ENCODE peak calls at places on chromosomes 2 and 18, in four cellular contexts. U is lower leg skin, N is GM12892, E is body of pancreas. V is an unnamed sample.
A peak's percentile ranks its signal among the peaks of the same experiment; 100 is the strongest.

GRCh38 chr18:49052891-49053644 is 102.3 kb upstream of the SMAD7 start:
- DNase-seq in N (no peak), E (no peak), U (no peak), V (no peak)

GRCh38 chr2:174752403-174753037 is 11.8 kb downstream of the CHRNA1 start:
- DNase-seq in U (no peak), E (no peak), N (no peak), V (no peak)

GRCh38 chr2:44932079-44932478 is 9.4 kb upstream of the SIX3 start:
- DNase-seq in U (no peak), E (no peak), N (no peak), V (no peak)

GRCh38 chr2:19881221-19881620 is 20.6 kb downstream of the TTC32 start:
- DNase-seq in N (no peak), E (no peak), U (peak; percentile 3), V (no peak)

GRCh38 chr2:13474538-13474937 is 757.8 kb downstream of the TRIB2 start:
- DNase-seq in N (no peak), U (no peak), E (no peak), V (no peak)

GRCh38 chr18:68991281-68991680 is 193.4 kb downstream of the CCDC102B start:
- DNase-seq in E (no peak), N (no peak), U (no peak), V (no peak)

GRCh38 chr18:56026505-56026904 is 438.5 kb upstream of the TCF4 start:
- DNase-seq in U (no peak), E (no peak), N (no peak), V (no peak)

GRCh38 chr18:77208969-77209368 is 40.7 kb upstream of the GALR1 start:
- DNase-seq in N (peak; percentile 51), U (no peak), E (no peak), V (no peak)

GRCh38 chr2:109597283-109597682 is 16.5 kb downstream of the SEPTIN10 start:
- DNase-seq in U (no peak), E (no peak), N (no peak), V (no peak)

GRCh38 chr18:54240629-54241107 is 16.2 kb upstream of the MBD2 start:
- DNase-seq in E (peak; percentile 67), N (no peak), U (no peak), V (no peak)

GRCh38 chr2:195532628-195533271 is 124.3 kb upstream of the SLC39A10 start:
- DNase-seq in N (no peak), E (no peak), U (no peak), V (no peak)

GRCh38 chr18:33584845-33585775 is 7.1 kb downstream of the ASXL3 start:
- DNase-seq in E (no peak), U (no peak), N (no peak), V (no peak)

GRCh38 chr2:86072271-86072858 is 33.3 kb downstream of the POLR1A start:
- DNase-seq in E (peak; percentile 88), U (peak; percentile 53), N (peak; percentile 32), V (no peak)

GRCh38 chr2:44949329-44950151 is 8.0 kb downstream of the SIX3 start:
- DNase-seq in E (no peak), N (no peak), U (no peak), V (no peak)

GRCh38 chr2:241796610-241797138 is 12.3 kb upstream of the NEU4 start:
- DNase-seq in N (no peak), U (no peak), E (peak; percentile 8), V (peak; percentile 5)

GRCh38 chr2:120869659-120870466 is 134.2 kb downstream of the GLI2 start:
- DNase-seq in N (no peak), E (no peak), U (no peak), V (no peak)

GRCh38 chr2:96470089-96470488 is 35.1 kb downstream of the NEURL3 start:
- DNase-seq in N (no peak), E (peak; percentile 51), U (no peak), V (no peak)

GRCh38 chr2:179483131-179483530 is 218.5 kb upstream of the SESTD1 start:
- DNase-seq in N (no peak), E (no peak), U (no peak), V (no peak)

GRCh38 chr2:68119504-68119903 is 38.2 kb upstream of the PNO1 start:
- DNase-seq in E (no peak), U (no peak), N (no peak), V (no peak)

GRCh38 chr2:135916232-135916631 is 40.0 kb upstream of the MCM6 start:
- DNase-seq in N (no peak), U (no peak), E (no peak), V (no peak)

GRCh38 chr2:37392428-37392827 is 48.0 kb downstream of the QPCT start:
- DNase-seq in U (no peak), E (no peak), N (no peak), V (no peak)

GRCh38 chr18:68428026-68428425 is 286.9 kb downstream of the TMX3 start:
- DNase-seq in N (no peak), E (no peak), U (no peak), V (no peak)

GRCh38 chr18:79365701-79366100 is 30.0 kb upstream of the NFATC1 start:
- DNase-seq in E (no peak), U (no peak), N (no peak), V (no peak)

GRCh38 chr2:192236136-192236535 is 41.4 kb upstream of the TMEFF2 start:
- DNase-seq in E (no peak), N (no peak), U (no peak), V (no peak)

GRCh38 chr2:193480187-193480586 is 1285.5 kb upstream of the TMEFF2 start:
- DNase-seq in E (no peak), N (no peak), U (no peak), V (no peak)

GRCh38 chr2:187654535-187654934 is 100.3 kb upstream of the TFPI start:
- DNase-seq in N (no peak), U (no peak), E (no peak), V (no peak)

GRCh38 chr18:46468431-46469180 is 188.4 kb downstream of the LOXHD1 start:
- DNase-seq in U (no peak), N (no peak), E (no peak), V (no peak)

GRCh38 chr2:100731535-100731981 is 88.4 kb upstream of the NPAS2 start:
- DNase-seq in U (no peak), E (no peak), N (no peak), V (no peak)

DNA sequence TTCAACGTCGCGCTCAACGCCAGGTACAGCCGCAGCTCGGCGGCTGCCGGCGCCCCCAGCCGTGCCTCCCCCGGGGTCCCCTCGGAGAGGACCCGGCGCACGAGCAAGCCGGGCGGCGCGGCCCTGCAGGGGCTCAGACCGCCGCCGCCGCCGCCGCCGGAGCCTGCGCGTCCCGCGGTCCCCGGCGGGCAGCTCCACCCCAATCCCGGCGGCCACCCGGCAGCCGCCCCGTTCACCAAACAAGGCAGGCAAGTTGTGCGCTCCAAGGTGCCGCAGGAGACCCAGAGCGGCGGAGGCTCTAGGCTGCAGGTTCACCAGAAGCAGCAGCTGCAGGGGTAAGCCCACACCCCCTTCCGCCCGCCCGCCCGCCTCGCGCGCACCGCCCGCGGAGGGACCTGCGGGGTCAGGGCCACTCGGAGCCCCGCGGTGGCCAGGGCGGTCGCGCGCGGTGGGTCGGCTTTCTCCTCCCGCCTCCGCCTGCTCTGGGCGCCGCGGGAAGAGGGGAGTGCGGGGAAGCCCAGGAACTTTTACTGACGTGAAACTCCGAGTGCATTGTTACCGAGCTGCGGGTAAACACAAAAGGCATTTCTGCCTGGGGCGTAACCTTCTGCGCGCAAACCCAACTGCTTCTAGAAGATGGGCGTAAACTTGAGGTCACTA is 861 bp downstream of the LTBP1 start:
- DNase-seq in U (no peak), E (peak; percentile 29), N (peak; percentile 36), V (peak; percentile 20)
- TF ChIP-seq POLR2A in U (no peak), E (no peak), N (no peak), V (no peak)

GRCh38 chr2:64651590-64651989 is 2.1 kb downstream of the SERTAD2 start:
- DNase-seq in N (no peak), E (no peak), U (no peak), V (no peak)

GRCh38 chr2:64654063-64654811 is 524 bp upstream of the SERTAD2 start:
- DNase-seq in U (peak; percentile 72), N (no peak), E (peak; percentile 80), V (peak; percentile 71)

GRCh38 chr2:64650722-64651338 is 2.9 kb downstream of the SERTAD2 start:
- DNase-seq in E (peak; percentile 56), N (no peak), U (no peak), V (no peak)

GRCh38 chr2:64653174-64654062 is at the start of gene SERTAD2:
- DNase-seq in E (peak; percentile 89), N (peak; percentile 81), U (peak; percentile 81), V (peak; percentile 91)

DNA sequence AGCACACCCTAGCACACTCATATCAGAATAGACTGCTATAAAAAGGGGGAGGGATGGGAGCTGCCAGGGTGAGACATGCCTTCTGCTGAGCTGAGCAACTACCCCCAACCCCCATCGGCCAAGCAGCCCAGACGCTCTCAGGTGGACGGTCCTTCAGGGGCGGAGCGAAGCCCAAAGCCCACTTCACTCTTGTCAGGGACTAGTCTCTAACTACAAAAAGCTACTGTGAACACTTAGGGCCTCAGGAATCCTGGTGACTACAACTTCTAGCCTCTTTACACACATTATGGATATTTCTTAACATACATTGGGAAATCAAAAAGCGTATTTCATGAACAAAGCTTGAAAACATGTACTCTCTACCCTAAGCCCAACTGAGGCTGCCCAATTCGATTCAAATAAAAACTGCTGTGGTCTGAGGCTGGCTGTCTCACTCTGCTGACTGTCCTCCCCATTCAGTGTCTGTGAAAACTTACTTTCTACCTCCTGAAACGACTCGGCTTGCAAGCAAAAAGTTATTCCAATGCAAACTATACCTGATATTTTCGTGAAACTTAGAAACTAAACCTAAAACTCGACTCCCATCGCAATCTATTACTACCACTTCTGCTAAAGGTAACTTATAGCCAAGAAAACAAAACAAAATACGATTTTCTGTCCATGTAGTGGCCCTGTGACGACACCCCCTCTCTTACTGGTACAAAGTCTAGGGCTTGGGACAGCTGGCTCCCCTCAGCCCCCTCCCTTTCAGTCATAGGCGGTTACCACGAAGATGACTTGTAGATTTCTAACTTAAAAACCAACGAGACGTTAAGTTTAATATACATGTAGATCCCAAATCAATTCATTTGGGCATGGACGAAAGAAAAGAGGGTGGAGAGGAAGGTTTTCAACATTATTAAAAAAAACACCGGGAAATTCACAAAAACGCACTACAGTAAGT is 1.2 kb downstream of the SERTAD2 start:
- DNase-seq in E (peak; percentile 46), U (no peak), N (no peak), V (peak; percentile 64)
- TF ChIP-seq POLR2A in E (no peak), U (no peak), N (no peak), V (peak; percentile 38)

DNA sequence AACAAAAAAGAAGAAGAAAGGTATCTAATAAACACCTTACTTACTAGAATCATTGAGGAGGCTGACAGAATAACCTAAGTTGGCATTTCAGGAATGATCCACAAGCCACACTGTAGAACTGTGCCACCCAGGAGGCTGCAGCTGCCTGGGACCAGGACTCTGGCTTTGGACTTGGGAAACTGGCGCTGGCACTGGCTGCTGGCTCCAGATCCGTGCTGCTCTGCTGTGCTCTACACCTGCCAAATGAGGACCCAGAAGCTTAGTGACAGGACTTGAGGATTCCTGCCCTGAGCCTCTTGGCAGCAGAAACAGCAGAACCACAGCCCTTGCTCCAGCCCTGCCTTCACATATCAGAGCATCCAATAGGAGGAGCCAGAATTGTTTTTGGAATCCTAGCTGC is 113.5 kb downstream of the CABLES1 start:
- DNase-seq in U (no peak), E (no peak), N (no peak), V (no peak)
- TF ChIP-seq POLR2A in U (no peak), E (no peak), N (no peak), V (no peak)

GRCh38 chr18:9707381-9708056 is 582 bp upstream of the RAB31 start:
- DNase-seq in E (no peak), N (no peak), U (no peak), V (no peak)

GRCh38 chr18:9710037-9710436 is 1.9 kb downstream of the RAB31 start:
- DNase-seq in E (no peak), N (no peak), U (no peak), V (no peak)

GRCh38 chr18:9706081-9706935 is 1.8 kb upstream of the RAB31 start:
- DNase-seq in N (no peak), U (no peak), E (no peak), V (no peak)

GRCh38 chr18:9708882-9709877 is 1.1 kb downstream of the RAB31 start:
- DNase-seq in U (no peak), N (peak; percentile 33), E (no peak), V (peak; percentile 48)

GRCh38 chr18:9708057-9708881 is at the start of gene RAB31:
- DNase-seq in U (peak; percentile 54), N (peak; percentile 53), E (peak; percentile 61), V (peak; percentile 84)
- TF ChIP-seq POLR2A in U (no peak), N (peak; percentile 88), E (no peak), V (peak; percentile 72)